ENCODE peak calls at places on chromosomes 16 and 17, in ten cellular contexts. O is CD4-positive, alpha-beta T cell; G is cardiac muscle cell; V is GM23248; S is MM.1S; Q is PC-3; J is prostate gland; K is heart right ventricle; I is kidney epithelial cell; Z is tibial artery. C is an unnamed sample.

GRCh38 chr17:61837175-61838051 is 25.9 kb downstream of the BRIP1 start:
- DNase-seq in O (peak; percentile 40), I (peak; percentile 23), V (peak; percentile 86), G (peak; percentile 85), Z (peak; percentile 31), K (peak; percentile 24), S (peak; percentile 61), J (peak; percentile 47), Q (peak; percentile 85), C (no peak)

GRCh38 chr16:10992797-10993196 is 48.4 kb downstream of the CLEC16A start:
- DNase-seq in K (no peak), I (no peak), Q (peak; percentile 80), O (no peak), V (peak; percentile 92), Z (no peak), J (no peak), S (no peak), G (peak; percentile 67), C (no peak)

GRCh38 chr17:2749784-2750181 is 331 bp upstream of the CCDC92B start:
- DNase-seq in J (peak; percentile 46), G (peak; percentile 81), V (peak; percentile 86), O (peak; percentile 54), Z (peak; percentile 52), I (peak; percentile 9), K (peak; percentile 57), Q (peak; percentile 66), S (peak; percentile 76), C (no peak)

GRCh38 chr16:21656795-21657768 is 4.7 kb upstream of the IGSF6 start:
- DNase-seq in O (no peak), K (peak; percentile 34), G (peak; percentile 74), V (peak; percentile 76), Z (no peak), J (no peak), Q (peak; percentile 58), I (peak; percentile 14), S (peak; percentile 71), C (no peak)

GRCh38 chr16:684961-685696 is 995 bp upstream of the JMJD8 start:
- DNase-seq in G (no peak), Z (no peak), Q (no peak), I (no peak), K (no peak), J (no peak), S (no peak), V (no peak), O (no peak), C (no peak)

GRCh38 chr17:20315821-20316220 is 151.5 kb downstream of the LGALS9B start:
- DNase-seq in K (no peak), Q (no peak), G (no peak), S (peak; percentile 93), Z (no peak), V (no peak), I (peak; percentile 12), O (no peak), J (no peak), C (no peak)

GRCh38 chr16:86923656-86924055 is 345.3 kb downstream of the FOXL1 start:
- DNase-seq in S (no peak), O (no peak), G (no peak), J (no peak), Q (no peak), Z (no peak), K (no peak), I (no peak), V (no peak), C (no peak)

GRCh38 chr17:79949646-79950292 is 85.9 kb downstream of the TBC1D16 start:
- DNase-seq in Q (no peak), V (no peak), I (no peak), G (no peak), K (no peak), Z (no peak), J (no peak), S (no peak), O (no peak), C (no peak)

DNA sequence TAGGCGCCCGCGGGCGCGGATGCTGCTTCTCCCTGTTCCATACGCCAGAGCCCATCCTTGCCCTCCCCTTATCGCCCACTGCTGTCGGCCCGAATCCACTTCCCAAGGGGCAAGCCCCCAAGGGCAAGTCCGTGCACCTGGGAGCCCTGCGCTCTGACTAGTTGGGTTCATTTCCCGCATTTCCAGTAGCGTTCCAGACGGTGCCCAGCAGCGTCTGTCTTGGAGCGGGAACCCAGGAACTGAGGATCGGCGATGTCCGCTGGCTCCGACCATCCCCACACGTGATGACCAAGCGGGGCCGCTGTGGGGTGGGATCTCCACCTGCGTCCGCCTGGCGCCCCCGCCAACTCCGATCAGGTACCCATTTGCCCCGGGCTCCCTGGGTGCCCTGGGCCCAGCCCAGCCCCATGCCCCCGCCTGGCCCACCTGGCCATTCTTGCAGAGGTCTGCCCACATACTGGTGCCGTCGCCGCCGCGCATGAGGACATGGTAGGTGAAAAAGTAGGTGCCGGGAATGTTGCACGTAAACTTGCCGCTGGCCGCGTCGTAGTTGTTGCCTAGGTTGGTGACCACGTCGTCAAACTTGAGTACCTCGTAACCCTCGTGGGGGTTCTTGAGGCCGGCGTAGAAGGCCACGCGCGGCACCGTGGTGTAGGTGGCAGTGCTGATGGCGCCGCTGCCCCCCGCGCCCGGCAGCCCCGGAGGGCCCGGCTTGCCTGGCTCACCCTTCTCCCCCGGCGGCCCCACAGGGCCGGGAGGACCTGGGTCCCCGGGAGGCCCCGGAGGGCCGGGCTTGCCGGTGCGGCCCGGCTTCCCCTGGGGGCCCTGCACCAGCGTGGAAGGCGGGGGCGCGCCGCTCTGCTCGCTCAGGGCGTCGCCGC is 837 bp downstream of the C1QL1 start:
- DNase-seq in G (no peak), J (no peak), S (no peak), V (no peak), Z (no peak), Q (no peak), I (no peak), O (no peak), K (no peak), C (no peak)
- H3K27me3 ChIP-seq in G (peaks cover 32% of the 10 kb centered on the region), J (peaks cover 11% of the 10 kb centered on the region), S (peaks cover 72% of the 10 kb centered on the region), V (peaks cover 24% of the 10 kb centered on the region), Z (peaks cover 61% of the 10 kb centered on the region), Q (peaks cover 14% of the 10 kb centered on the region), I (peaks cover 47% of the 10 kb centered on the region), O (peaks cover 42% of the 10 kb centered on the region), K (peaks cover 35% of the 10 kb centered on the region), C (peaks cover 28% of the 10 kb centered on the region)

GRCh38 chr17:78523939-78524655 is 53.1 kb downstream of the DNAH17 start:
- DNase-seq in Q (peak; percentile 35), I (no peak), O (no peak), Z (no peak), V (no peak), K (no peak), G (no peak), J (no peak), S (no peak), C (no peak)

GRCh38 chr17:78526231-78527025 is 50.8 kb downstream of the DNAH17 start:
- DNase-seq in I (no peak), S (no peak), V (no peak), G (no peak), J (no peak), K (no peak), Q (peak; percentile 22), Z (no peak), O (no peak), C (no peak)

GRCh38 chr17:78525511-78526160 is 51.6 kb downstream of the DNAH17 start:
- DNase-seq in O (no peak), V (no peak), I (no peak), K (no peak), Z (no peak), J (no peak), G (no peak), S (no peak), Q (no peak), C (no peak)

GRCh38 chr17:78527345-78527744 is 49.9 kb downstream of the DNAH17 start:
- DNase-seq in I (no peak), S (no peak), Z (no peak), O (no peak), V (no peak), J (no peak), G (no peak), K (no peak), Q (no peak), C (no peak)

GRCh38 chr17:78524870-78525510 is 52.2 kb downstream of the DNAH17 start:
- DNase-seq in V (no peak), Z (no peak), S (no peak), K (no peak), Q (no peak), I (no peak), J (no peak), G (no peak), O (no peak), C (no peak)
- H3K27me3 ChIP-seq in V (peaks cover 7% of the 10 kb centered on the region), Z (no peaks in the 10 kb centered on the region), S (peaks cover 97% of the 10 kb centered on the region), K (no peaks in the 10 kb centered on the region), Q (no peaks in the 10 kb centered on the region), I (no peaks in the 10 kb centered on the region), J (no peaks in the 10 kb centered on the region), G (no peaks in the 10 kb centered on the region), O (no peaks in the 10 kb centered on the region), C (no peaks in the 10 kb centered on the region)

GRCh38 chr16:88938119-88938932 is 38.7 kb downstream of the CBFA2T3 start:
- DNase-seq in J (no peak), Z (no peak), O (no peak), G (no peak), I (no peak), V (no peak), Q (no peak), K (no peak), S (no peak), C (no peak)

GRCh38 chr16:88936008-88936912 is 40.7 kb downstream of the CBFA2T3 start:
- DNase-seq in G (no peak), J (no peak), V (peak; percentile 16), Z (peak; percentile 62), I (no peak), S (no peak), Q (peak; percentile 18), O (no peak), K (peak; percentile 53), C (no peak)

GRCh38 chr16:88939814-88940195 is 37.2 kb downstream of the CBFA2T3 start:
- DNase-seq in G (no peak), Q (no peak), V (no peak), Z (no peak), O (no peak), K (peak; percentile 64), I (no peak), S (no peak), J (no peak), C (no peak)

GRCh38 chr16:88938933-88939813 is 37.8 kb downstream of the CBFA2T3 start:
- DNase-seq in G (no peak), S (no peak), I (no peak), Z (peak; percentile 33), Q (no peak), V (peak; percentile 15), J (no peak), K (peak; percentile 74), O (no peak), C (no peak)

GRCh38 chr16:88936913-88937666 is 39.9 kb downstream of the CBFA2T3 start:
- DNase-seq in J (no peak), K (no peak), O (no peak), Z (no peak), G (no peak), S (no peak), I (no peak), Q (no peak), V (no peak), C (no peak)
- H3K27me3 ChIP-seq in J (no peaks in the 10 kb centered on the region), K (peaks cover 9% of the 10 kb centered on the region), O (peaks cover 57% of the 10 kb centered on the region), Z (peaks cover 77% of the 10 kb centered on the region), G (peaks cover 44% of the 10 kb centered on the region), S (no peaks in the 10 kb centered on the region), I (peaks cover 60% of the 10 kb centered on the region), Q (peaks cover 20% of the 10 kb centered on the region), V (peaks cover 52% of the 10 kb centered on the region), C (no peaks in the 10 kb centered on the region)

DNA sequence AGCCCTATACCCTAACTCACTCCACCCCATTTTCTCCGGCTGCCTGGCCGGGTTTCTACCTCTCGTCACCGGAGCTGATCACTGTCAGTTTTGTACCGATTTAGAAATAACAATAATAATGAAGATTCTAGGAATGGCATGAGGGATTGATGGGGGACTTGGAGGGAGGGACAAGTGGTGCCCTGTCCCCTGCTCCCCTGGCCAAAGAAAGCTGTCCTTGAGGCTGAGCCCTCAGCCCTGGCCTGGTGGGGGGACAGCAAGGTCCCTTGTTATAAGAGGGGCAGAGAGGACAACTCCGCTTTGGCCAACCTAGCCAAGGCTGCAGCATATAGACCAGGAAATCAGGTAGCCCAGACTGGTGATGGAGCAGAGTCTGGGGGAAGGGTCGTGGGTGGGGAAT is 10.5 kb downstream of the GAS2L2 start:
- DNase-seq in O (no peak), K (no peak), V (no peak), Z (no peak), J (no peak), G (no peak), Q (no peak), S (no peak), I (no peak), C (no peak)
- H3K27me3 ChIP-seq in O (peaks cover 30% of the 10 kb centered on the region), K (peaks cover 11% of the 10 kb centered on the region), V (peaks cover 29% of the 10 kb centered on the region), Z (peaks cover 65% of the 10 kb centered on the region), J (peaks cover 11% of the 10 kb centered on the region), G (no peaks in the 10 kb centered on the region), Q (no peaks in the 10 kb centered on the region), S (peaks cover 33% of the 10 kb centered on the region), I (peaks cover 62% of the 10 kb centered on the region), C (peaks cover 78% of the 10 kb centered on the region)